ENCODE peak calls at places on chromosome X, in four cellular contexts. J, P, M and N are unnamed samples.

GRCh38 chrX:9431281-9431680 is 33.6 kb upstream of the TBL1X start:
- DNase-seq in J (no peak), P (no peak), M (no peak), N (no peak)

GRCh38 chrX:133215747-133216146 is 2.4 kb downstream of the TFDP3 start:
- DNase-seq in J (peak; percentile 40), P (no peak), M (no peak), N (no peak)

GRCh38 chrX:1336331-1337143 is at the start of gene IL3RA:
- DNase-seq in J (no peak), P (no peak), M (no peak), N (no peak)

GRCh38 chrX:39576081-39576701 is 521.6 kb downstream of the BCOR start:
- DNase-seq in J (peak; percentile 57), P (no peak), M (no peak), N (no peak)

GRCh38 chrX:44570524-44570923 is 27.9 kb upstream of the FUNDC1 start:
- DNase-seq in J (no peak), P (no peak), M (no peak), N (no peak)

GRCh38 chrX:135985123-135985973 is at the start of gene SLC9A6:
- DNase-seq in J (peak; percentile 90), P (peak; percentile 47), M (no peak), N (no peak)

GRCh38 chrX:103530540-103530939 is 11.3 kb upstream of the RAB40A start:
- DNase-seq in J (no peak), P (no peak), M (no peak), N (no peak)

GRCh38 chrX:150329888-150330287 is 33.2 kb upstream of the MAMLD1 start:
- DNase-seq in J (no peak), P (no peak), M (no peak), N (no peak)

GRCh38 chrX:45806410-45807121 is 605.9 kb upstream of the DIPK2B start:
- DNase-seq in J (no peak), P (no peak), M (peak; percentile 35), N (peak; percentile 32)

GRCh38 chrX:64192040-64192439 is 13.5 kb downstream of the AMER1 start:
- DNase-seq in J (no peak), P (no peak), M (no peak), N (no peak)

GRCh38 chrX:3712870-3713224 is 602 bp downstream of the PRKX start:
- DNase-seq in J (no peak), P (peak; percentile 35), M (no peak), N (no peak)

GRCh38 chrX:19964017-19964710 is 26.7 kb downstream of the BCLAF3 start:
- DNase-seq in J (no peak), P (no peak), M (no peak), N (no peak)

GRCh38 chrX:148049441-148049840 is 68.3 kb downstream of the FMR1NB start:
- DNase-seq in J (peak; percentile 37), P (no peak), M (no peak), N (no peak)

GRCh38 chrX:44705817-44706551 is 137.8 kb upstream of the DUSP21 start:
- DNase-seq in J (no peak), P (no peak), M (no peak), N (peak; percentile 18)

GRCh38 chrX:10404435-10404834 is 215.9 kb downstream of the MID1 start:
- DNase-seq in J (no peak), P (no peak), M (no peak), N (no peak)

GRCh38 chrX:65034641-65035450 is 58.6 kb upstream of the ZC4H2 start:
- DNase-seq in J (peak; percentile 88), P (peak; percentile 29), M (peak; percentile 35), N (no peak)

GRCh38 chrX:15769300-15769954 is 20.9 kb upstream of the ZRSR2 start:
- DNase-seq in J (no peak), P (no peak), M (no peak), N (no peak)

GRCh38 chrX:132737743-132738142 is 220.7 kb downstream of the HS6ST2 start:
- DNase-seq in J (no peak), P (no peak), M (no peak), N (no peak)

GRCh38 chrX:153948847-153949819 is 4.7 kb upstream of the RENBP start:
- DNase-seq in J (no peak), P (no peak), M (no peak), N (no peak)

GRCh38 chrX:35726176-35726575 is 72.0 kb upstream of the MAGEB16 start:
- DNase-seq in J (no peak), P (no peak), M (no peak), N (no peak)

GRCh38 chrX:32408389-32408788 is 803.0 kb downstream of the DMD start:
- DNase-seq in J (peak; percentile 0), P (no peak), M (no peak), N (no peak)

GRCh38 chrX:23883737-23884354 is 23.9 kb downstream of the APOO start:
- DNase-seq in J (no peak), P (no peak), M (peak; percentile 77), N (no peak)

GRCh38 chrX:71053217-71053621 is 14.9 kb downstream of the SNX12 start:
- DNase-seq in J (no peak), P (no peak), M (no peak), N (no peak)

GRCh38 chrX:133972916-133973315 is 12.5 kb downstream of the GPC3 start:
- DNase-seq in J (no peak), P (no peak), M (no peak), N (no peak)

GRCh38 chrX:1554469-1555210 is 17.7 kb upstream of the P2RY8 start:
- DNase-seq in J (no peak), P (peak; percentile 32), M (no peak), N (no peak)

GRCh38 chrX:67288958-67289641 is 254.7 kb upstream of the AR start:
- DNase-seq in J (no peak), P (no peak), M (peak; percentile 1), N (no peak)

GRCh38 chrX:25049347-25049746 is 33.6 kb upstream of the ARX start:
- DNase-seq in J (no peak), P (no peak), M (no peak), N (no peak)

GRCh38 chrX:1178580-1179057 is 33.8 kb downstream of the CRLF2 start:
- DNase-seq in J (no peak), P (no peak), M (peak; percentile 56), N (no peak)

GRCh38 chrX:123993326-123993725 is 31.8 kb downstream of the STAG2 start:
- DNase-seq in J (no peak), P (no peak), M (peak; percentile 29), N (peak; percentile 30)

GRCh38 chrX:150990910-150991309 is 7.8 kb downstream of the HMGB3 start:
- DNase-seq in J (no peak), P (no peak), M (no peak), N (no peak)

GRCh38 chrX:150942958-150943594 is 40.1 kb upstream of the HMGB3 start:
- DNase-seq in J (no peak), P (no peak), M (no peak), N (no peak)

GRCh38 chrX:8748855-8749254 is 16.9 kb upstream of the ANOS1 start:
- DNase-seq in J (peak; percentile 47), P (no peak), M (no peak), N (no peak)

GRCh38 chrX:112662559-112663427 is 16.9 kb downstream of the LHFPL1 start:
- DNase-seq in J (no peak), P (no peak), M (no peak), N (no peak)

GRCh38 chrX:42708222-42708621 is 69.7 kb downstream of the PPP1R2C start:
- DNase-seq in J (no peak), P (no peak), M (peak; percentile 11), N (no peak)

GRCh38 chrX:107857815-107858214 is 32.1 kb downstream of the MID2 start:
- DNase-seq in J (no peak), P (no peak), M (no peak), N (no peak)

GRCh38 chrX:54447461-54447860 is 7.3 kb downstream of the TSR2 start:
- DNase-seq in J (no peak), P (no peak), M (no peak), N (no peak)
- TF ChIP-seq CTCF in J (peak; percentile 32), P (no peak), M (peak; percentile 17), N (peak; percentile 18)

GRCh38 chrX:118978451-118978850 is 4.0 kb downstream of the LONRF3 start:
- DNase-seq in J (no peak), P (no peak), M (no peak), N (no peak)

GRCh38 chrX:118977424-118977823 is 3.0 kb downstream of the LONRF3 start:
- DNase-seq in J (no peak), P (no peak), M (no peak), N (no peak)

GRCh38 chrX:118974908-118975671 is 672 bp downstream of the LONRF3 start:
- DNase-seq in J (peak; percentile 40), P (no peak), M (no peak), N (no peak)

GRCh38 chrX:118975831-118976598 is 1.6 kb downstream of the LONRF3 start:
- DNase-seq in J (peak; percentile 52), P (no peak), M (no peak), N (no peak)

GRCh38 chrX:118976599-118977340 is 2.4 kb downstream of the LONRF3 start:
- DNase-seq in J (peak; percentile 61), P (no peak), M (no peak), N (no peak)
- H3K4me3 ChIP-seq in J (peak overlapping the region; percentile 27), P (peak overlapping the region; percentile 22), M (peak overlapping the region; percentile 30), N (peak overlapping the region; percentile 65)

GRCh38 chrX:40663078-40663740 is 15.8 kb upstream of the CXorf38 start:
- DNase-seq in J (no peak), P (no peak), M (no peak), N (no peak)

GRCh38 chrX:40661489-40661888 is 14.1 kb upstream of the CXorf38 start:
- DNase-seq in J (no peak), P (no peak), M (no peak), N (no peak)

GRCh38 chrX:40660381-40660780 is 13.0 kb upstream of the CXorf38 start:
- DNase-seq in J (no peak), P (no peak), M (no peak), N (no peak)

GRCh38 chrX:40663880-40664630 is 16.7 kb upstream of the CXorf38 start:
- DNase-seq in J (peak; percentile 26), P (no peak), M (peak; percentile 24), N (no peak)
- TF ChIP-seq CTCF in J (peak; percentile 48), P (no peak), M (peak; percentile 57), N (peak; percentile 38)

GRCh38 chrX:129980540-129981206 is 1.8 kb upstream of the BCORL1 start:
- DNase-seq in J (peak; percentile 82), P (no peak), M (no peak), N (no peak)

GRCh38 chrX:129981752-129982299 is 609 bp upstream of the BCORL1 start:
- DNase-seq in J (peak; percentile 50), P (no peak), M (no peak), N (no peak)

GRCh38 chrX:129981207-129981553 is 1.3 kb upstream of the BCORL1 start:
- DNase-seq in J (no peak), P (no peak), M (no peak), N (no peak)

GRCh38 chrX:129980043-129980442 is 2.4 kb upstream of the BCORL1 start:
- DNase-seq in J (peak; percentile 65), P (no peak), M (no peak), N (no peak)

GRCh38 chrX:129979207-129979920 is 3.1 kb upstream of the BCORL1 start:
- DNase-seq in J (no peak), P (no peak), M (no peak), N (no peak)
- H3K4me3 ChIP-seq in J (no peak overlapping the region), P (no peak overlapping the region), M (no peak overlapping the region), N (no peak overlapping the region)

GRCh38 chrX:101260435-101260834 is 30.7 kb downstream of the TAF7L start:
- DNase-seq in J (no peak), P (no peak), M (no peak), N (no peak)
- TF ChIP-seq CTCF in J (peak; percentile 33), P (no peak), M (peak; percentile 23), N (peak; percentile 46)